ENCODE peak calls at places on chromosome 1, in eight cellular contexts. One of them, this sample, is unnamed.

GRCh38 chr1:53558916-53559315 is 99.7 kb downstream of the DMRTB1 start:
- DNase-seq in body of pancreas: no peak
- DNase-seq in BE2C: no peak
- DNase-seq in psoas muscle: no peak
- DNase-seq in brain microvascular endothelial cell: no peak
- DNase-seq in AG04450: no peak
- DNase-seq in cardiac fibroblast: no peak
- DNase-seq in ovary: no peak
- DNase-seq in this sample: no peak

GRCh38 chr1:92721886-92722285 is 63.0 kb downstream of the EVI5 start:
- DNase-seq in body of pancreas: no peak
- DNase-seq in BE2C: no peak
- DNase-seq in psoas muscle: no peak
- DNase-seq in brain microvascular endothelial cell: no peak
- DNase-seq in AG04450: no peak
- DNase-seq in cardiac fibroblast: no peak
- DNase-seq in ovary: no peak
- DNase-seq in this sample: no peak

GRCh38 chr1:3771108-3772026 is 1.2 kb upstream of the SMIM1 start:
- DNase-seq in body of pancreas: peak; percentile 53
- DNase-seq in BE2C: no peak
- DNase-seq in psoas muscle: no peak
- DNase-seq in brain microvascular endothelial cell: no peak
- DNase-seq in AG04450: no peak
- DNase-seq in cardiac fibroblast: no peak
- DNase-seq in ovary: peak; percentile 71
- DNase-seq in this sample: no peak

GRCh38 chr1:45008516-45008915 is 2.6 kb downstream of the HECTD3 start:
- DNase-seq in body of pancreas: no peak
- DNase-seq in BE2C: no peak
- DNase-seq in psoas muscle: no peak
- DNase-seq in brain microvascular endothelial cell: no peak
- DNase-seq in AG04450: no peak
- DNase-seq in cardiac fibroblast: no peak
- DNase-seq in ovary: no peak
- DNase-seq in this sample: no peak

GRCh38 chr1:237411621-237412020 is 369.6 kb downstream of the RYR2 start:
- DNase-seq in body of pancreas: no peak
- DNase-seq in BE2C: no peak
- DNase-seq in psoas muscle: no peak
- DNase-seq in brain microvascular endothelial cell: no peak
- DNase-seq in AG04450: no peak
- DNase-seq in cardiac fibroblast: no peak
- DNase-seq in ovary: no peak
- DNase-seq in this sample: no peak

GRCh38 chr1:180365039-180365438 is 135.0 kb downstream of the LHX4 start:
- DNase-seq in body of pancreas: no peak
- DNase-seq in BE2C: no peak
- DNase-seq in psoas muscle: no peak
- DNase-seq in brain microvascular endothelial cell: no peak
- DNase-seq in AG04450: no peak
- DNase-seq in cardiac fibroblast: no peak
- DNase-seq in ovary: no peak
- DNase-seq in this sample: no peak

GRCh38 chr1:22323846-22324504 is 127.7 kb upstream of the ZBTB40 start:
- DNase-seq in body of pancreas: no peak
- DNase-seq in BE2C: peak; percentile 51
- DNase-seq in psoas muscle: no peak
- DNase-seq in brain microvascular endothelial cell: no peak
- DNase-seq in AG04450: no peak
- DNase-seq in cardiac fibroblast: no peak
- DNase-seq in ovary: no peak
- DNase-seq in this sample: no peak

GRCh38 chr1:3545363-3546047 is 65.8 kb downstream of the MEGF6 start:
- DNase-seq in body of pancreas: no peak
- DNase-seq in BE2C: no peak
- DNase-seq in psoas muscle: no peak
- DNase-seq in brain microvascular endothelial cell: no peak
- DNase-seq in AG04450: no peak
- DNase-seq in cardiac fibroblast: no peak
- DNase-seq in ovary: no peak
- DNase-seq in this sample: no peak

GRCh38 chr1:39130297-39130696 is 74.2 kb upstream of the MACF1 start:
- DNase-seq in body of pancreas: no peak
- DNase-seq in BE2C: no peak
- DNase-seq in psoas muscle: no peak
- DNase-seq in brain microvascular endothelial cell: peak; percentile 89
- DNase-seq in AG04450: no peak
- DNase-seq in cardiac fibroblast: peak; percentile 82
- DNase-seq in ovary: no peak
- DNase-seq in this sample: peak; percentile 89

GRCh38 chr1:1782399-1783221 is 4.3 kb upstream of the NADK start:
- DNase-seq in body of pancreas: peak; percentile 79
- DNase-seq in BE2C: no peak
- DNase-seq in psoas muscle: peak; percentile 72
- DNase-seq in brain microvascular endothelial cell: no peak
- DNase-seq in AG04450: no peak
- DNase-seq in cardiac fibroblast: peak; percentile 72
- DNase-seq in ovary: peak; percentile 56
- DNase-seq in this sample: peak; percentile 76

GRCh38 chr1:81414417-81415087 is 386.2 kb upstream of the ADGRL2 start:
- DNase-seq in body of pancreas: peak; percentile 59
- DNase-seq in BE2C: peak; percentile 63
- DNase-seq in psoas muscle: peak; percentile 58
- DNase-seq in brain microvascular endothelial cell: peak; percentile 7
- DNase-seq in AG04450: no peak
- DNase-seq in cardiac fibroblast: peak; percentile 65
- DNase-seq in ovary: peak; percentile 83
- DNase-seq in this sample: peak; percentile 48

GRCh38 chr1:47189844-47190562 is at the start of gene PDZK1IP1:
- DNase-seq in body of pancreas: peak; percentile 94
- DNase-seq in BE2C: no peak
- DNase-seq in psoas muscle: peak; percentile 88
- DNase-seq in brain microvascular endothelial cell: peak; percentile 31
- DNase-seq in AG04450: peak; percentile 16
- DNase-seq in cardiac fibroblast: peak; percentile 85
- DNase-seq in ovary: peak; percentile 33
- DNase-seq in this sample: peak; percentile 91

GRCh38 chr1:204943495-204943894 is 72.8 kb downstream of the NFASC start:
- DNase-seq in body of pancreas: no peak
- DNase-seq in BE2C: no peak
- DNase-seq in psoas muscle: no peak
- DNase-seq in brain microvascular endothelial cell: no peak
- DNase-seq in AG04450: no peak
- DNase-seq in cardiac fibroblast: no peak
- DNase-seq in ovary: no peak
- DNase-seq in this sample: no peak

GRCh38 chr1:109392788-109393580 is 4.7 kb downstream of the SORT1 start:
- DNase-seq in body of pancreas: peak; percentile 67
- DNase-seq in BE2C: peak; percentile 16
- DNase-seq in psoas muscle: peak; percentile 60
- DNase-seq in brain microvascular endothelial cell: peak; percentile 65
- DNase-seq in AG04450: peak; percentile 60
- DNase-seq in cardiac fibroblast: peak; percentile 76
- DNase-seq in ovary: no peak
- DNase-seq in this sample: no peak

GRCh38 chr1:7613106-7613850 is 157.8 kb upstream of the VAMP3 start:
- DNase-seq in body of pancreas: no peak
- DNase-seq in BE2C: no peak
- DNase-seq in psoas muscle: no peak
- DNase-seq in brain microvascular endothelial cell: no peak
- DNase-seq in AG04450: no peak
- DNase-seq in cardiac fibroblast: no peak
- DNase-seq in ovary: no peak
- DNase-seq in this sample: no peak

GRCh38 chr1:58921342-58921741 is 137.5 kb upstream of the JUN start:
- DNase-seq in body of pancreas: no peak
- DNase-seq in BE2C: no peak
- DNase-seq in psoas muscle: no peak
- DNase-seq in brain microvascular endothelial cell: no peak
- DNase-seq in AG04450: no peak
- DNase-seq in cardiac fibroblast: no peak
- DNase-seq in ovary: no peak
- DNase-seq in this sample: no peak

GRCh38 chr1:156412653-156413309 is 43.8 kb downstream of the RHBG start:
- DNase-seq in body of pancreas: no peak
- DNase-seq in BE2C: no peak
- DNase-seq in psoas muscle: no peak
- DNase-seq in brain microvascular endothelial cell: no peak
- DNase-seq in AG04450: no peak
- DNase-seq in cardiac fibroblast: no peak
- DNase-seq in ovary: no peak
- DNase-seq in this sample: no peak

GRCh38 chr1:41783189-41783639 is 135.5 kb downstream of the HIVEP3 start:
- DNase-seq in body of pancreas: no peak
- DNase-seq in BE2C: no peak
- DNase-seq in psoas muscle: no peak
- DNase-seq in brain microvascular endothelial cell: peak; percentile 79
- DNase-seq in AG04450: peak; percentile 51
- DNase-seq in cardiac fibroblast: peak; percentile 61
- DNase-seq in ovary: no peak
- DNase-seq in this sample: peak; percentile 70

GRCh38 chr1:198165927-198166647 is 9.3 kb downstream of the NEK7 start:
- DNase-seq in body of pancreas: no peak
- DNase-seq in BE2C: no peak
- DNase-seq in psoas muscle: no peak
- DNase-seq in brain microvascular endothelial cell: no peak
- DNase-seq in AG04450: no peak
- DNase-seq in cardiac fibroblast: no peak
- DNase-seq in ovary: no peak
- DNase-seq in this sample: no peak

GRCh38 chr1:85200367-85200869 is 398 bp downstream of the SYDE2 start:
- DNase-seq in body of pancreas: no peak
- DNase-seq in BE2C: peak; percentile 4
- DNase-seq in psoas muscle: no peak
- DNase-seq in brain microvascular endothelial cell: no peak
- DNase-seq in AG04450: no peak
- DNase-seq in cardiac fibroblast: no peak
- DNase-seq in ovary: no peak
- DNase-seq in this sample: no peak

DNA sequence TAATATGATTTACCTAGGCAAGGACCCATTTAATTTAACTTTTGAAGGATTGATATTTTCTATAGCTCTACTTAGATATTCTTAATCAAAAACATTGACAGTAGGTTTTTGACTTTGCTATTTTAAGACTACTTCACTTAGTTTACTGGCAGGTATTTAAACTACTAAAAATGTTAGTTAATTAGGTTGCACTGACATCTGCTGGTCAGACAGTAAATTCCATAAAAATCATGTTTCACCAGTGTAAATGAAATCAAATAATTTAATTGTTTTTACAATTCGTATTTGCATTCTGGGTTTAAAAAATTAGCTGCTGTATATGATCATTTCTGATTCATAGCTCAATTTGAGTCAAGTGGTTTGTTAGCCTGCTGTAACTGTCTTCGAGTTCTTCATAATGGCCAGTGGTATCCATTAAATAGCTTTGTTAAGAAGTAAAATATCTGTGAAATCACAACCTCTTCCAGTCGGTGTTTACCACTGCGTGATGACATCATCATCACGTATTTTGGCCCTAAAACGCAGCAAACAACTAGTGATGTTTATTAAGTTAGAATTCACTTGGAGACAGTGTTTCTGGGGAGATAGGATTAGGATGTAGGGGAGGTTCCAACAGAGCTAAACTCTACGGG is 26.2 kb downstream of the EXTL2 start:
- DNase-seq in body of pancreas: no peak
- DNase-seq in BE2C: no peak
- DNase-seq in psoas muscle: no peak
- DNase-seq in brain microvascular endothelial cell: no peak
- DNase-seq in AG04450: no peak
- DNase-seq in cardiac fibroblast: peak; percentile 74
- DNase-seq in ovary: no peak
- DNase-seq in this sample: peak; percentile 78
- TF ChIP-seq CTCF in body of pancreas: peak; percentile 67
- TF ChIP-seq CTCF in BE2C: peak; percentile 62
- TF ChIP-seq CTCF in psoas muscle: peak; percentile 65
- TF ChIP-seq CTCF in brain microvascular endothelial cell: no peak
- TF ChIP-seq CTCF in AG04450: peak; percentile 68
- TF ChIP-seq CTCF in cardiac fibroblast: peak; percentile 45
- TF ChIP-seq CTCF in ovary: peak; percentile 53
- TF ChIP-seq CTCF in this sample: peak; percentile 54

DNA sequence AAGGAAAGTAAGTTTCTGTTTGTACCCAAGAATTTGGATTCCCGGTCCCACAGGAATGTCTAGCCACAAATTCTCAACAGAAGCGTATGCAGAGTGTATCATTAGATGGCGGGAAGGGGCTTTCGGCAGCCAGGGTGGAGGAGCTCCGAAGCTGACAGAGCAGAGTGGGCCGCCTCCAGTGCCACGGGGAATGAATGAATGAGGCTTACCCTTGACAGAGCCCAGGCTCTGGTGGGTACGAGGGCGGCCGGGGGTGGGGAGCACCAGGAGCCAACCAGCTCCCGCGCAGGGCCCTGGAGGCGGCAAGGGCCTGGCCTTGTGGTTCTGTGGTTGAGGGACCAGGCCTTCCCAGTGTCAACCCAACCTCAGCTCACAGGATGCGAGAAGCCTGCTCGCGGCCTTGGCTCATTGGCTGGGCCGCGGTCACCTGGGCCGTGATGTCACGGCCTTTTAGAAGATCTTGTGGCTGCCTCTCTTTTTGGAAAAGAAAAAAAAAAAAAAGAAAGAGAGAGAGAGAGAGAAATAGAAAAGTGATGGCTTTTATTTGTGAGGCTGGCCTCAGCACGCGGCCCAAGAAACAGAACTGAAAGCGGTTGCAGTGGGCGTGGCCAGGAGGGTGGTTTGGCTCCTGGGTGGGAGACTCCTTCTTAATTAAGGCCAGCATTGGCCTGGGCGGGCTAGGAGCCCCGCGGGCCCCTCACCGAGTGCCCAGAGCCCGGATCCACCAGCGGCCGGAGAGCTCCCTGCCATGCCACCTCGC is 34.9 kb upstream of the RUNX3 start:
- DNase-seq in body of pancreas: peak; percentile 24
- DNase-seq in BE2C: no peak
- DNase-seq in psoas muscle: peak; percentile 34
- DNase-seq in brain microvascular endothelial cell: peak; percentile 82
- DNase-seq in AG04450: no peak
- DNase-seq in cardiac fibroblast: no peak
- DNase-seq in ovary: no peak
- DNase-seq in this sample: no peak
- H3K4me3 ChIP-seq in body of pancreas: no peak overlapping the region
- H3K4me3 ChIP-seq in BE2C: no peak overlapping the region
- H3K4me3 ChIP-seq in psoas muscle: no peak overlapping the region
- H3K4me3 ChIP-seq in brain microvascular endothelial cell: peak overlapping the region; percentile 12
- H3K4me3 ChIP-seq in AG04450: no peak overlapping the region
- H3K4me3 ChIP-seq in cardiac fibroblast: no peak overlapping the region
- H3K4me3 ChIP-seq in ovary: no peak overlapping the region
- H3K4me3 ChIP-seq in this sample: no peak overlapping the region

GRCh38 chr1:165551469-165551868 is 7.7 kb downstream of the LRRC52 start:
- DNase-seq in body of pancreas: no peak
- DNase-seq in BE2C: no peak
- DNase-seq in psoas muscle: no peak
- DNase-seq in brain microvascular endothelial cell: no peak
- DNase-seq in AG04450: no peak
- DNase-seq in cardiac fibroblast: no peak
- DNase-seq in ovary: no peak
- DNase-seq in this sample: no peak
- TF ChIP-seq CTCF in body of pancreas: no peak
- TF ChIP-seq CTCF in BE2C: no peak
- TF ChIP-seq CTCF in psoas muscle: no peak
- TF ChIP-seq CTCF in brain microvascular endothelial cell: no peak
- TF ChIP-seq CTCF in AG04450: no peak
- TF ChIP-seq CTCF in cardiac fibroblast: no peak
- TF ChIP-seq CTCF in ovary: no peak
- TF ChIP-seq CTCF in this sample: no peak

GRCh38 chr1:10528066-10529014 is 53.6 kb downstream of the PEX14 start:
- DNase-seq in body of pancreas: peak; percentile 50
- DNase-seq in BE2C: no peak
- DNase-seq in psoas muscle: peak; percentile 71
- DNase-seq in brain microvascular endothelial cell: peak; percentile 81
- DNase-seq in AG04450: peak; percentile 53
- DNase-seq in cardiac fibroblast: peak; percentile 80
- DNase-seq in ovary: no peak
- DNase-seq in this sample: peak; percentile 90
- H3K4me3 ChIP-seq in body of pancreas: no peak overlapping the region
- H3K4me3 ChIP-seq in BE2C: no peak overlapping the region
- H3K4me3 ChIP-seq in psoas muscle: peak overlapping the region; percentile 36
- H3K4me3 ChIP-seq in brain microvascular endothelial cell: no peak overlapping the region
- H3K4me3 ChIP-seq in AG04450: no peak overlapping the region
- H3K4me3 ChIP-seq in cardiac fibroblast: peak overlapping the region; percentile 25
- H3K4me3 ChIP-seq in ovary: no peak overlapping the region
- H3K4me3 ChIP-seq in this sample: peak overlapping the region; percentile 13

This sample was measured in fibroblast of the aortic adventitia.